ENCODE peak calls at places on chromosomes 3 and 15, in eight cellular contexts. Y is glutamatergic neuron, E is bronchial epithelial cell, M is GM13976, G is B cell, U is fibroblast of lung, Z is astrocyte of the spinal cord, R is GM20000. T is an unnamed sample.

GRCh38 chr15:70269991-70270751 is 172.5 kb upstream of the TLE3 start:
- DNase-seq in Y (no peak), E (peak), M (no peak), G (no peak), U (no peak), Z (peak), R (no peak), T (no peak)

GRCh38 chr15:78004919-78005634 is 72.4 kb downstream of the TBC1D2B start:
- DNase-seq in Y (no peak), E (peak), M (no peak), G (no peak), U (peak), Z (peak), R (no peak), T (no peak)

GRCh38 chr3:43699864-43700263 is 9.1 kb downstream of the ABHD5 start:
- DNase-seq in Y (no peak), E (peak), M (peak), G (peak), U (no peak), Z (peak), R (peak), T (no peak)

GRCh38 chr15:90563460-90563859 is 33.7 kb downstream of the CRTC3 start:
- DNase-seq in Y (no peak), E (no peak), M (no peak), G (no peak), U (no peak), Z (no peak), R (no peak), T (no peak)

GRCh38 chr3:59937206-59937605 is 887.4 kb upstream of the CFAP20DC start:
- DNase-seq in Y (no peak), E (no peak), M (no peak), G (no peak), U (no peak), Z (no peak), R (no peak), T (no peak)

GRCh38 chr15:101028321-101028720 is 109.2 kb downstream of the LRRK1 start:
- DNase-seq in Y (no peak), E (no peak), M (no peak), G (no peak), U (peak), Z (no peak), R (no peak), T (no peak)

GRCh38 chr3:31561891-31562290 is 29.2 kb downstream of the STT3B start:
- DNase-seq in Y (no peak), E (no peak), M (no peak), G (no peak), U (no peak), Z (no peak), R (no peak), T (no peak)

GRCh38 chr3:48655586-48655985 is 7.1 kb downstream of the CELSR3 start:
- DNase-seq in Y (no peak), E (no peak), M (peak), G (peak), U (no peak), Z (no peak), R (no peak), T (no peak)

GRCh38 chr3:57793737-57794187 is 37.7 kb downstream of the SLMAP start:
- DNase-seq in Y (no peak), E (no peak), M (no peak), G (no peak), U (peak), Z (peak), R (no peak), T (no peak)

GRCh38 chr15:35166730-35167359 is 81.8 kb upstream of the NANOGP8 start:
- DNase-seq in Y (no peak), E (no peak), M (no peak), G (no peak), U (peak), Z (no peak), R (no peak), T (no peak)

GRCh38 chr3:105661461-105661860 is 207.4 kb downstream of the CBLB start:
- DNase-seq in Y (no peak), E (no peak), M (no peak), G (no peak), U (no peak), Z (no peak), R (no peak), T (no peak)

GRCh38 chr3:133509482-133509881 is 64.0 kb upstream of the CDV3 start:
- DNase-seq in Y (no peak), E (no peak), M (no peak), G (no peak), U (no peak), Z (no peak), R (no peak), T (no peak)

GRCh38 chr3:157618075-157618760 is 115.0 kb upstream of the VEPH1 start:
- DNase-seq in Y (no peak), E (peak), M (peak), G (peak), U (peak), Z (peak), R (peak), T (no peak)

GRCh38 chr3:24583004-24583403 is 88.4 kb upstream of the THRB start:
- DNase-seq in Y (no peak), E (peak), M (no peak), G (peak), U (no peak), Z (no peak), R (no peak), T (no peak)

GRCh38 chr15:24223739-24224138 is 451.8 kb upstream of the NPAP1 start:
- DNase-seq in Y (no peak), E (no peak), M (no peak), G (no peak), U (no peak), Z (no peak), R (no peak), T (no peak)

GRCh38 chr15:31434418-31435255 is 108.0 kb downstream of the KLF13 start:
- DNase-seq in Y (no peak), E (peak), M (peak), G (peak), U (peak), Z (peak), R (peak), T (peak)

GRCh38 chr3:174125267-174125844 is 727.8 kb downstream of the NLGN1 start:
- DNase-seq in Y (no peak), E (peak), M (peak), G (no peak), U (peak), Z (peak), R (peak), T (no peak)

GRCh38 chr15:97501291-97501690 is 459.2 kb upstream of the ARRDC4 start:
- DNase-seq in Y (no peak), E (no peak), M (no peak), G (no peak), U (no peak), Z (no peak), R (no peak), T (no peak)

GRCh38 chr15:91116379-91117067 is 16.5 kb downstream of the SV2B start:
- DNase-seq in Y (no peak), E (peak), M (peak), G (no peak), U (peak), Z (no peak), R (peak), T (no peak)

GRCh38 chr3:33911525-33912322 is 113.3 kb downstream of the PDCD6IP start:
- DNase-seq in Y (no peak), E (peak), M (no peak), G (no peak), U (peak), Z (peak), R (no peak), T (no peak)

GRCh38 chr3:67614195-67614594 is 40.2 kb downstream of the SUCLG2 start:
- DNase-seq in Y (no peak), E (no peak), M (no peak), G (no peak), U (no peak), Z (peak), R (no peak), T (no peak)

GRCh38 chr3:32453346-32453745 is 49.3 kb downstream of the CMTM6 start:
- DNase-seq in Y (no peak), E (no peak), M (no peak), G (no peak), U (peak), Z (peak), R (no peak), T (no peak)

GRCh38 chr3:99638244-99638948 is at the start of gene COL8A1:
- DNase-seq in Y (peak), E (peak), M (no peak), G (no peak), U (peak), Z (peak), R (no peak), T (no peak)

GRCh38 chr15:40357723-40358491 is at the start of gene DISP2:
- DNase-seq in Y (peak), E (peak), M (peak), G (peak), U (peak), Z (peak), R (peak), T (peak)

GRCh38 chr3:155497930-155498647 is 204.6 kb upstream of the STRIT1 start:
- DNase-seq in Y (no peak), E (peak), M (no peak), G (no peak), U (peak), Z (peak), R (no peak), T (no peak)

GRCh38 chr3:13002398-13003124 is 70.7 kb downstream of the IQSEC1 start:
- DNase-seq in Y (no peak), E (no peak), M (peak), G (peak), U (peak), Z (peak), R (peak), T (no peak)

GRCh38 chr3:127853681-127854080 is 31.4 kb upstream of the MGLL start:
- DNase-seq in Y (no peak), E (no peak), M (no peak), G (no peak), U (no peak), Z (no peak), R (no peak), T (no peak)
- TF ChIP-seq CTCF in Y (no peak), E (no peak), M (no peak), G (no peak), U (no peak), Z (no peak), R (no peak), T (no peak)

GRCh38 chr3:37741644-37742043 is 120.0 kb upstream of the CTDSPL start:
- DNase-seq in Y (no peak), E (peak), M (no peak), G (no peak), U (no peak), Z (no peak), R (no peak), T (no peak)
- TF ChIP-seq CTCF in Y (no peak), E (peak), M (no peak), G (no peak), U (no peak), Z (peak), R (no peak), T (no peak)

DNA sequence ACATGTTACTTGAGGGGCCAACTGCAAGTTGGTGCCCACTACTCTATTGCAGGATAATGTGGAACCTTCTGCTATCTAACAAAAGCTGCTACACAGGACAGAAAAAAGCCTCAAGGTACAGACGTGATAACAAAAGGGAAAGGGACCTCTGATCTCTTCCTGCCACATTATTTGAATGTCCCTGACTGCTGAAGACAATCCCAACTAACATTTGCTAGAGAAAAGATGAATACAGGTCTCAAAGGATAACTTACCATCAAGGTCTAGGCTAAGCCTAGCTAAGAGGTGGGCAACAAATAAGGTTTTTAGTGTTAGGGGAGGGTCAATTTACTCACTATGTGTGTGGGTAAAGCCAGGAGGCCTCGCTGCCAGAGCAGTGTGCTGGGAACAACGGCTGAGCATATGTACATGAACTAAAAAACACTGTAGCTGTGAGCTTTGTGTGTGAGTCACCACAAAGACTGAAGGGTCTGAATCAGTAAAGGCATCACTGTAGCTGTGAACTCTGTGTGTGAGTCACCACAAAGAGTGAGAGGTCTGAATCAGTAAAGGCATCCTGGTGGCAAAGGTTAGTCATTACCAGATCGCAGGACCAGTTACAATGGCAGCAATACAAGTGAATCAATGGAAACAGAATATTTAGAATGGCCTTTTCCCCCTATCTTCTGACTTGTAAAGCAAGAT is 111.7 kb downstream of the LMLN start:
- DNase-seq in Y (no peak), E (peak), M (no peak), G (peak), U (peak), Z (peak), R (peak), T (no peak)
- TF ChIP-seq CTCF in Y (peak), E (peak), M (no peak), G (peak), U (no peak), Z (peak), R (no peak), T (peak)

DNA sequence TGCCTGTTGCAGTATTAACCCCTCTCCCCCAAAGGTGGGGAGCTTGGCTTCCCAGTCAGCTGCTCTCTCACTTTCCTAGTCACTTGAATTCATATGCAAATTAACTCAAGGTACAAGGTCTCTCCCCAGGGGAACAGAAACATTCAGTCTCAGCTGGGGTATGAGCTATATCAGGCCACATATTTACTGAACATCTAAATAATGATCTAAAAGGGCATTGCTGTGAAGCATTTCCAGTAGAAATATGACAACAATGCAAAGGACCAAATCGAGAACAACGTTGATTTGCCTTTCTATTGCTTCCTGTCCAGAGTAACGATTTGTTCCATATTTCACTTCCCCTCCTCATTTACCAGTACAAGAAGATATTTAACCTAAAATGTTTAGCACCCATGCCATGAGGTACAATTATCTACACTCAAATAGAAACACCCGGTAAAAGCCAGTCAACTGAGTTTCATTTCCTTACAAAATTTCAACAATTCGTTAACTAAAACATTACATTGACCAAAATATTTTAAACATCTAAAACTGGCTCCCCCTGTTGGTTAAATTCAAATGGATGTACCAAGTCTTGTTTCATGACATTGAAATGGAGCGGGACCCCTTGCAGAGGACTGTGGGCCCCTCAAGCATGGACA is 36.5 kb upstream of the KLHL6 start:
- DNase-seq in Y (no peak), E (peak), M (peak), G (peak), U (no peak), Z (no peak), R (peak), T (no peak)
- TF ChIP-seq CTCF in Y (peak), E (no peak), M (peak), G (peak), U (peak), Z (no peak), R (peak), T (peak)

DNA sequence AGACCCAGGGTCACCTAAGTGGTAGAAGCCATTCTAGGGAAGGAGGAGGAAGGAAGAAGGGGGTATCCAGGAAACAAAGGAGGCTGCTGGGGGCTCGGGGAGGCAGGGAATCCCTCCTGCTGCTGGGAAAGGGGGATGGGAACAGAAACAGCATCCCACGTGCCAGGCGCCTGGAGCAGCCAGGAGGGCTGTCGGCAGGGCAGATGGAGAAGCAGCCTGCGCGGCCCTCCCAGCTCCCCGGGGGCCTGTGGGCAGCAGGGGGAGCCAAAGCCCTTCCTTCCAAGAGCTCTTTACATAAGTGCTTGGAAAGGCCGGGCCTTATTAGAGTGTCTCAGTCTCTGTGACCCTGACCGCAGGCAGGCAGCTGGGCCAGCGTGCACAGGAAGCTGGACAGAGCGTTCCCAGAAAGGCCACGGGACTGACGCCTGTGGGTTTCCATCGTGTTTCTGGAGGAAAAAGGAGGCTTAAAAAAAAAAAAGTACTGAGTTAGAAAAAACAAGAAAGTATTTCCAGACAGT is 24.8 kb downstream of the LOXL1 start:
- DNase-seq in Y (peak), E (peak), M (peak), G (peak), U (peak), Z (peak), R (peak), T (peak)
- TF ChIP-seq CTCF in Y (peak), E (peak), M (peak), G (peak), U (peak), Z (peak), R (peak), T (peak)

DNA sequence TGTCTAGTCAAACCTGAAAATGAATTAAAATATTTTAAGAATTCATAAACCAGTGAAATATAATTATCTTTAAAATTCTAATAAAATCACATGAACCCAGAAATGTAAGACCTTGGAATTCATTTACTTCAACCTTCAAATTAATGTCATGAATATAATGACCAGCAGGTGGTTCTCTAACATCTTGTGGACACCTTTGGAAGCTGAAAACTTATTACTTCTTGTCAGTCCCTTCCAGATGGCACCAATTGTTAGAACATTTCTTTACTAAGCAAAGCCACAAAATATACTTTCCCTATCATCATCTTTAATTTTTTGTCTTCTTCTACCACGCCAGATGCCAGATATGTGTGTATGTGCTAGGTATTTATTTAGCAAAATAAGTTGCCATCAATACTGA is 240.0 kb downstream of the MBNL1 start:
- DNase-seq in Y (no peak), E (peak), M (no peak), G (no peak), U (no peak), Z (no peak), R (no peak), T (no peak)
- TF ChIP-seq CTCF in Y (peak), E (peak), M (no peak), G (peak), U (no peak), Z (no peak), R (no peak), T (no peak)

GRCh38 chr3:28348637-28349396 is at the start of the genes AZI2 and ZCWPW2:
- DNase-seq in Y (peak), E (peak), M (peak), G (peak), U (peak), Z (peak), R (peak), T (peak)
- TF ChIP-seq CTCF in Y (no peak), E (peak), M (peak), G (peak), U (no peak), Z (no peak), R (no peak), T (no peak)

GRCh38 chr3:126654571-126655393 is at the start of gene TXNRD3:
- DNase-seq in Y (peak), E (peak), M (peak), G (peak), U (peak), Z (peak), R (peak), T (peak)
- TF ChIP-seq CTCF in Y (no peak), E (peak), M (no peak), G (no peak), U (no peak), Z (no peak), R (no peak), T (no peak)

T was measured in natural killer cell.